ENCODE peak calls at places on chromosomes 3 and 15, in ten cellular contexts. B, A, K, N, E, J, P, M, T and H are unnamed samples.

GRCh38 chr3:115187149-115187757 is 40.2 kb upstream of the ZBTB20 start:
- DNase-seq in A (no peak), J (no peak), K (no peak), P (no peak), E (no peak), T (no peak), B (no peak), M (no peak), N (no peak), H (peak)

GRCh38 chr15:89472785-89473256 is 23.6 kb downstream of the RHCG start:
- DNase-seq in E (peak), B (no peak), T (peak), A (peak), K (no peak), P (peak), M (peak), J (peak), N (peak), H (peak)

GRCh38 chr3:46962427-46962826 is 14.1 kb downstream of the CCDC12 start:
- DNase-seq in K (no peak), P (no peak), B (no peak), M (no peak), E (no peak), N (no peak), T (no peak), A (no peak), J (no peak), H (no peak)

GRCh38 chr15:68888419-68888818 is 41.9 kb upstream of the SPESP1 start:
- DNase-seq in J (no peak), P (peak), T (no peak), N (no peak), M (no peak), A (no peak), E (no peak), B (no peak), K (no peak), H (peak)

GRCh38 chr3:27312044-27312668 is 57.0 kb downstream of the NEK10 start:
- DNase-seq in N (no peak), M (peak), T (no peak), K (no peak), A (no peak), J (peak), B (peak), E (no peak), P (no peak), H (peak)

GRCh38 chr3:190131329-190131728 is 10.6 kb upstream of the P3H2 start:
- DNase-seq in A (no peak), P (no peak), T (no peak), M (no peak), N (no peak), J (peak), K (no peak), B (peak), E (no peak), H (no peak)

GRCh38 chr3:82132210-82133069 is 371.0 kb upstream of the GBE1 start:
- DNase-seq in T (no peak), P (no peak), J (no peak), E (no peak), A (no peak), K (no peak), M (no peak), N (no peak), B (no peak), H (no peak)

GRCh38 chr15:67826717-67827560 is 1.6 kb downstream of the SKOR1 start:
- DNase-seq in J (no peak), K (no peak), E (no peak), A (no peak), P (no peak), N (no peak), M (no peak), T (no peak), B (no peak), H (no peak)

GRCh38 chr3:54967586-54968244 is 39.9 kb upstream of the LRTM1 start:
- DNase-seq in E (no peak), P (no peak), J (no peak), N (no peak), K (no peak), B (no peak), T (no peak), A (no peak), M (no peak), H (no peak)

GRCh38 chr15:101523560-101523940 is 34.0 kb upstream of the PCSK6 start:
- DNase-seq in N (no peak), A (peak), M (no peak), K (no peak), T (no peak), P (no peak), J (no peak), E (no peak), B (no peak), H (peak)

GRCh38 chr3:155934215-155934614 is 63.8 kb downstream of the GMPS start:
- DNase-seq in T (no peak), A (no peak), J (no peak), N (no peak), E (no peak), P (no peak), M (no peak), B (no peak), K (no peak), H (no peak)